ENCODE peak calls at places on chromosome 18, in seven cellular contexts. One of them, this sample, is unnamed.

GRCh38 chr18:79631096-79631507 is 48.5 kb upstream of the CTDP1 start:
- DNase-seq in GM12865: no peak
- DNase-seq in mesothelial cell of epicardium: no peak
- DNase-seq in heart left ventricle: no peak
- DNase-seq in neural crest cell: no peak
- DNase-seq in foreskin fibroblast: no peak
- DNase-seq in upper lobe of left lung: no peak
- DNase-seq in this sample: no peak

GRCh38 chr18:21196426-21196825 is 45.6 kb upstream of the GREB1L start:
- DNase-seq in GM12865: no peak
- DNase-seq in neural crest cell: no peak
- DNase-seq in foreskin fibroblast: no peak
- DNase-seq in heart left ventricle: no peak
- DNase-seq in upper lobe of left lung: no peak
- DNase-seq in mesothelial cell of epicardium: no peak
- DNase-seq in this sample: no peak

GRCh38 chr18:46352520-46353250 is 248.5 kb downstream of the HAUS1 start:
- DNase-seq in GM12865: no peak
- DNase-seq in upper lobe of left lung: no peak
- DNase-seq in mesothelial cell of epicardium: no peak
- DNase-seq in foreskin fibroblast: no peak
- DNase-seq in neural crest cell: no peak
- DNase-seq in heart left ventricle: no peak
- DNase-seq in this sample: no peak

GRCh38 chr18:21439453-21439852 is 161.1 kb downstream of the ESCO1 start:
- DNase-seq in upper lobe of left lung: no peak
- DNase-seq in neural crest cell: no peak
- DNase-seq in GM12865: no peak
- DNase-seq in foreskin fibroblast: peak
- DNase-seq in mesothelial cell of epicardium: no peak
- DNase-seq in heart left ventricle: no peak
- DNase-seq in this sample: peak

GRCh38 chr18:58048243-58048642 is 4.2 kb downstream of the NEDD4L start:
- DNase-seq in GM12865: no peak
- DNase-seq in upper lobe of left lung: no peak
- DNase-seq in foreskin fibroblast: no peak
- DNase-seq in neural crest cell: no peak
- DNase-seq in mesothelial cell of epicardium: no peak
- DNase-seq in heart left ventricle: no peak
- DNase-seq in this sample: no peak

GRCh38 chr18:72700961-72701710 is 157.0 kb upstream of the CBLN2 start:
- DNase-seq in GM12865: peak
- DNase-seq in upper lobe of left lung: no peak
- DNase-seq in foreskin fibroblast: peak
- DNase-seq in neural crest cell: no peak
- DNase-seq in heart left ventricle: no peak
- DNase-seq in mesothelial cell of epicardium: no peak
- DNase-seq in this sample: peak

GRCh38 chr18:77114070-77114563 is 18.5 kb downstream of the MBP start:
- DNase-seq in upper lobe of left lung: no peak
- DNase-seq in neural crest cell: no peak
- DNase-seq in GM12865: no peak
- DNase-seq in mesothelial cell of epicardium: no peak
- DNase-seq in foreskin fibroblast: no peak
- DNase-seq in heart left ventricle: no peak
- DNase-seq in this sample: no peak

GRCh38 chr18:70491734-70492348 is 203.0 kb downstream of the SOCS6 start:
- DNase-seq in neural crest cell: peak
- DNase-seq in foreskin fibroblast: peak
- DNase-seq in GM12865: peak
- DNase-seq in upper lobe of left lung: no peak
- DNase-seq in mesothelial cell of epicardium: peak
- DNase-seq in heart left ventricle: peak
- DNase-seq in this sample: peak

GRCh38 chr18:63683152-63683551 is 19.6 kb upstream of the SERPINB11 start:
- DNase-seq in upper lobe of left lung: no peak
- DNase-seq in GM12865: no peak
- DNase-seq in foreskin fibroblast: peak
- DNase-seq in mesothelial cell of epicardium: no peak
- DNase-seq in heart left ventricle: no peak
- DNase-seq in neural crest cell: no peak
- DNase-seq in this sample: peak

GRCh38 chr18:76488190-76488589 is 6.9 kb downstream of the ZNF516 start:
- DNase-seq in upper lobe of left lung: no peak
- DNase-seq in GM12865: no peak
- DNase-seq in neural crest cell: no peak
- DNase-seq in foreskin fibroblast: peak
- DNase-seq in mesothelial cell of epicardium: no peak
- DNase-seq in heart left ventricle: no peak
- DNase-seq in this sample: no peak

GRCh38 chr18:2968559-2968958 is 44.4 kb downstream of the LPIN2 start:
- DNase-seq in GM12865: no peak
- DNase-seq in mesothelial cell of epicardium: no peak
- DNase-seq in upper lobe of left lung: no peak
- DNase-seq in heart left ventricle: no peak
- DNase-seq in foreskin fibroblast: no peak
- DNase-seq in neural crest cell: no peak
- DNase-seq in this sample: no peak

GRCh38 chr18:39550701-39551100 is 1985.1 kb upstream of the CELF4 start:
- DNase-seq in heart left ventricle: no peak
- DNase-seq in neural crest cell: no peak
- DNase-seq in upper lobe of left lung: no peak
- DNase-seq in foreskin fibroblast: no peak
- DNase-seq in mesothelial cell of epicardium: no peak
- DNase-seq in GM12865: no peak
- DNase-seq in this sample: no peak

GRCh38 chr18:22912835-22913234 is 20.3 kb upstream of the RBBP8 start:
- DNase-seq in heart left ventricle: no peak
- DNase-seq in mesothelial cell of epicardium: no peak
- DNase-seq in foreskin fibroblast: no peak
- DNase-seq in upper lobe of left lung: no peak
- DNase-seq in neural crest cell: no peak
- DNase-seq in GM12865: no peak
- DNase-seq in this sample: no peak

GRCh38 chr18:23693849-23694248 is 4.6 kb downstream of the LAMA3 start:
- DNase-seq in GM12865: no peak
- DNase-seq in neural crest cell: no peak
- DNase-seq in upper lobe of left lung: no peak
- DNase-seq in foreskin fibroblast: peak
- DNase-seq in heart left ventricle: no peak
- DNase-seq in mesothelial cell of epicardium: no peak
- DNase-seq in this sample: no peak

GRCh38 chr18:6488956-6489355 is 74.2 kb upstream of the L3MBTL4 start:
- DNase-seq in mesothelial cell of epicardium: no peak
- DNase-seq in upper lobe of left lung: no peak
- DNase-seq in foreskin fibroblast: no peak
- DNase-seq in heart left ventricle: no peak
- DNase-seq in neural crest cell: no peak
- DNase-seq in GM12865: no peak
- DNase-seq in this sample: no peak

GRCh38 chr18:32460046-32460785 is 10.5 kb downstream of the GAREM1 start:
- DNase-seq in heart left ventricle: no peak
- DNase-seq in mesothelial cell of epicardium: no peak
- DNase-seq in neural crest cell: no peak
- DNase-seq in upper lobe of left lung: no peak
- DNase-seq in foreskin fibroblast: no peak
- DNase-seq in GM12865: no peak
- DNase-seq in this sample: no peak

GRCh38 chr18:45677408-45677807 is 46.6 kb upstream of the SLC14A1 start:
- DNase-seq in upper lobe of left lung: no peak
- DNase-seq in GM12865: no peak
- DNase-seq in neural crest cell: no peak
- DNase-seq in foreskin fibroblast: no peak
- DNase-seq in heart left ventricle: no peak
- DNase-seq in mesothelial cell of epicardium: no peak
- DNase-seq in this sample: no peak

GRCh38 chr18:76274470-76275289 is 220.4 kb downstream of the ZNF516 start:
- DNase-seq in GM12865: peak
- DNase-seq in foreskin fibroblast: peak
- DNase-seq in mesothelial cell of epicardium: no peak
- DNase-seq in upper lobe of left lung: peak
- DNase-seq in heart left ventricle: no peak
- DNase-seq in neural crest cell: peak
- DNase-seq in this sample: no peak

GRCh38 chr18:65788373-65788772 is 37.6 kb downstream of the CDH7 start:
- DNase-seq in heart left ventricle: no peak
- DNase-seq in mesothelial cell of epicardium: no peak
- DNase-seq in foreskin fibroblast: no peak
- DNase-seq in upper lobe of left lung: no peak
- DNase-seq in neural crest cell: no peak
- DNase-seq in GM12865: no peak
- DNase-seq in this sample: no peak

GRCh38 chr18:22542400-22542835 is 124.7 kb upstream of the CTAGE1 start:
- DNase-seq in foreskin fibroblast: peak
- DNase-seq in upper lobe of left lung: no peak
- DNase-seq in mesothelial cell of epicardium: no peak
- DNase-seq in GM12865: no peak
- DNase-seq in neural crest cell: no peak
- DNase-seq in heart left ventricle: peak
- DNase-seq in this sample: no peak

DNA sequence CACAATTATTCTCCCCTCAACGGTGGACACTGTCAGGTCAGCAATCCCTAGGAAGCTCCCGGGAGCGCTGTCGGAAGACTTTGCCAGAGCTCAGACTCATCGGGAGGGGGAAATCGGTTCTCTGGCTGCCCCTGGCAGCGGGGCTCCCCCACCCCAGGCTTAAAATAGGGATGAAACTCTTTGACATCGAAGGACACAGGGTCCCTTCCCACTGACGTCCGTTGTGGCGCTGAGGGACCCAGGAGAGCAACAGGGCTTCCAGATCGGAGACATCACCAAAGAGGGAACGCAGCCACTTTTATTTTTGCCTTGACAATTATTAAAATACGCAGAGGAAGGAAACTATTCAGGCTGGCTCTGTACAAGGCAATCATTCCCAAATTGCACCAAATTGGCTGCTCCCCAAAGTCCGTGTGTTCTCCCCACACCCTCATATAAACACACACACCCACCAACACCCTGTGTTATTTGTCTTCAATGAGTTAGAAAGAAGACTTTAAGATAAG is 249.0 kb downstream of the CDH20 start:
- DNase-seq in neural crest cell: no peak
- DNase-seq in mesothelial cell of epicardium: no peak
- DNase-seq in upper lobe of left lung: no peak
- DNase-seq in foreskin fibroblast: no peak
- DNase-seq in heart left ventricle: peak
- DNase-seq in GM12865: no peak
- DNase-seq in this sample: no peak
- TF ChIP-seq CTCF in neural crest cell: no peak
- TF ChIP-seq CTCF in mesothelial cell of epicardium: peak
- TF ChIP-seq CTCF in upper lobe of left lung: no peak
- TF ChIP-seq CTCF in foreskin fibroblast: no peak
- TF ChIP-seq CTCF in heart left ventricle: peak
- TF ChIP-seq CTCF in GM12865: no peak
- TF ChIP-seq CTCF in this sample: no peak

GRCh38 chr18:27366151-27366550 is 181.0 kb upstream of the CHST9 start:
- DNase-seq in mesothelial cell of epicardium: no peak
- DNase-seq in GM12865: no peak
- DNase-seq in heart left ventricle: no peak
- DNase-seq in foreskin fibroblast: no peak
- DNase-seq in upper lobe of left lung: no peak
- DNase-seq in neural crest cell: no peak
- DNase-seq in this sample: no peak

GRCh38 chr18:27361477-27361876 is 176.4 kb upstream of the CHST9 start:
- DNase-seq in mesothelial cell of epicardium: no peak
- DNase-seq in neural crest cell: no peak
- DNase-seq in heart left ventricle: no peak
- DNase-seq in GM12865: no peak
- DNase-seq in upper lobe of left lung: no peak
- DNase-seq in foreskin fibroblast: no peak
- DNase-seq in this sample: no peak

GRCh38 chr18:27363918-27364317 is 178.8 kb upstream of the CHST9 start:
- DNase-seq in neural crest cell: no peak
- DNase-seq in mesothelial cell of epicardium: no peak
- DNase-seq in GM12865: no peak
- DNase-seq in foreskin fibroblast: no peak
- DNase-seq in upper lobe of left lung: no peak
- DNase-seq in heart left ventricle: no peak
- DNase-seq in this sample: peak
- TF ChIP-seq CTCF in neural crest cell: peak
- TF ChIP-seq CTCF in mesothelial cell of epicardium: peak
- TF ChIP-seq CTCF in GM12865: peak
- TF ChIP-seq CTCF in foreskin fibroblast: no peak
- TF ChIP-seq CTCF in upper lobe of left lung: no peak
- TF ChIP-seq CTCF in heart left ventricle: peak
- TF ChIP-seq CTCF in this sample: peak

GRCh38 chr18:34957119-34957863 is 83.9 kb upstream of the MAPRE2 start:
- DNase-seq in foreskin fibroblast: no peak
- DNase-seq in neural crest cell: no peak
- DNase-seq in upper lobe of left lung: no peak
- DNase-seq in heart left ventricle: no peak
- DNase-seq in mesothelial cell of epicardium: no peak
- DNase-seq in GM12865: no peak
- DNase-seq in this sample: no peak
- TF ChIP-seq CTCF in foreskin fibroblast: no peak
- TF ChIP-seq CTCF in neural crest cell: no peak
- TF ChIP-seq CTCF in upper lobe of left lung: no peak
- TF ChIP-seq CTCF in heart left ventricle: no peak
- TF ChIP-seq CTCF in mesothelial cell of epicardium: no peak
- TF ChIP-seq CTCF in GM12865: no peak
- TF ChIP-seq CTCF in this sample: peak

GRCh38 chr18:67463829-67464228 is 52.7 kb downstream of the DSEL start:
- DNase-seq in foreskin fibroblast: no peak
- DNase-seq in neural crest cell: no peak
- DNase-seq in upper lobe of left lung: no peak
- DNase-seq in mesothelial cell of epicardium: no peak
- DNase-seq in heart left ventricle: no peak
- DNase-seq in GM12865: peak
- DNase-seq in this sample: no peak
- TF ChIP-seq CTCF in foreskin fibroblast: no peak
- TF ChIP-seq CTCF in neural crest cell: peak
- TF ChIP-seq CTCF in upper lobe of left lung: no peak
- TF ChIP-seq CTCF in mesothelial cell of epicardium: no peak
- TF ChIP-seq CTCF in heart left ventricle: no peak
- TF ChIP-seq CTCF in GM12865: peak
- TF ChIP-seq CTCF in this sample: peak

GRCh38 chr18:74598350-74599001 is 806 bp downstream of the ZNF407 start:
- DNase-seq in mesothelial cell of epicardium: peak
- DNase-seq in neural crest cell: peak
- DNase-seq in upper lobe of left lung: peak
- DNase-seq in GM12865: peak
- DNase-seq in foreskin fibroblast: peak
- DNase-seq in heart left ventricle: peak
- DNase-seq in this sample: no peak
- TF ChIP-seq CTCF in mesothelial cell of epicardium: no peak
- TF ChIP-seq CTCF in neural crest cell: peak
- TF ChIP-seq CTCF in upper lobe of left lung: no peak
- TF ChIP-seq CTCF in GM12865: no peak
- TF ChIP-seq CTCF in foreskin fibroblast: peak
- TF ChIP-seq CTCF in heart left ventricle: no peak
- TF ChIP-seq CTCF in this sample: no peak

GRCh38 chr18:10787293-10787901 is 261.6 kb downstream of the NAPG start:
- DNase-seq in foreskin fibroblast: peak
- DNase-seq in mesothelial cell of epicardium: peak
- DNase-seq in upper lobe of left lung: no peak
- DNase-seq in GM12865: peak
- DNase-seq in heart left ventricle: peak
- DNase-seq in neural crest cell: peak
- DNase-seq in this sample: peak
- TF ChIP-seq CTCF in foreskin fibroblast: peak
- TF ChIP-seq CTCF in mesothelial cell of epicardium: peak
- TF ChIP-seq CTCF in upper lobe of left lung: peak
- TF ChIP-seq CTCF in GM12865: peak
- TF ChIP-seq CTCF in heart left ventricle: peak
- TF ChIP-seq CTCF in neural crest cell: peak
- TF ChIP-seq CTCF in this sample: peak